ENCODE peak calls at places on chromosomes 1 and 21, in seven cellular contexts. T is lower lobe of right lung, K is lower leg skin, Q is fibroblast of lung, S is tibial nerve, H is cardiac fibroblast, U is dorsolateral prefrontal cortex. B is an unnamed sample.

GRCh38 chr21:42172596-42173483 is 46.1 kb upstream of the ABCG1 start:
- DNase-seq in U (no peak), H (no peak), K (no peak), S (no peak), T (no peak), Q (no peak), B (no peak)

GRCh38 chr1:49297783-49298182 is 521.1 kb upstream of the BEND5 start:
- DNase-seq in K (no peak), H (no peak), U (peak), Q (no peak), T (no peak), S (no peak), B (no peak)

GRCh38 chr1:237154173-237154572 is 112.2 kb downstream of the RYR2 start:
- DNase-seq in H (peak), Q (peak), K (no peak), S (no peak), T (no peak), U (no peak), B (no peak)

GRCh38 chr1:153070243-153070642 is 1.2 kb downstream of the SPRR2B start:
- DNase-seq in U (no peak), K (no peak), H (no peak), Q (no peak), T (no peak), S (no peak), B (no peak)

GRCh38 chr1:67339623-67340343 is 32.1 kb downstream of the IL12RB2 start:
- DNase-seq in U (no peak), T (no peak), H (peak), K (no peak), Q (peak), S (no peak), B (no peak)

GRCh38 chr21:42746593-42747266 is 93.3 kb downstream of the PDE9A start:
- DNase-seq in U (no peak), T (peak), Q (no peak), K (no peak), H (no peak), S (no peak), B (no peak)

GRCh38 chr1:214451591-214451990 is 99.8 kb downstream of the PTPN14 start:
- DNase-seq in S (no peak), T (no peak), H (peak), Q (peak), U (no peak), K (no peak), B (no peak)

GRCh38 chr1:10319750-10320149 is 79.1 kb upstream of the PGD start:
- DNase-seq in U (no peak), H (no peak), S (no peak), K (no peak), Q (no peak), T (no peak), B (no peak)

GRCh38 chr1:24619376-24619775 is 23.7 kb upstream of the SRRM1 start:
- DNase-seq in H (no peak), T (no peak), U (peak), S (no peak), Q (no peak), K (no peak), B (no peak)

GRCh38 chr1:115088115-115088794 is 1.0 kb downstream of the TSPAN2 start:
- DNase-seq in U (no peak), H (no peak), S (no peak), T (no peak), K (no peak), Q (no peak), B (no peak)
- H3K4me3 ChIP-seq in U (no peak), H (no peak), S (peak), T (no peak), K (no peak), Q (no peak), B (no peak)

DNA sequence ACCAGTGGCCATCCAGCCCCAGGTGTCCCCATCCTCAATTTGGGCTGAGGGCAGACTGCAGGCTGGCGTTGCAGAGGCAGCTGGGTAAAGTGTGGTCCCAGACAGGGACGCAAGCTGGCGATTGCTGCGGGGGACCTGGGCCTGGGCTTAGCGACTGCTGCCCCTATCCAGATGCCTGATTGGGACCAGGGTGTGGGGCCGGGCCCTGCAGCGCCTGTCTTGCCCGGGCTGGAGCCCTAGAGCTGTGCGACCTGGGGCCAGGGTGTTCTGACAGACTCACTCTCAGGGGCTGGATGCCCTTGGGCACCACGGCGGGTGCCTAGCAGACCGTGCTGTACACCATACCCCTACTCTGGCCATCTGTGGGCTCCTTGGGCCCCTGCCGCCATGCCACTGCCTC is 16.2 kb upstream of the FAAP20 start:
- DNase-seq in T (no peak), K (no peak), H (no peak), S (no peak), Q (no peak), U (no peak), B (no peak)
- TF ChIP-seq CTCF in T (no peak), K (no peak), H (no peak), S (no peak), Q (no peak), U (no peak), B (no peak)

DNA sequence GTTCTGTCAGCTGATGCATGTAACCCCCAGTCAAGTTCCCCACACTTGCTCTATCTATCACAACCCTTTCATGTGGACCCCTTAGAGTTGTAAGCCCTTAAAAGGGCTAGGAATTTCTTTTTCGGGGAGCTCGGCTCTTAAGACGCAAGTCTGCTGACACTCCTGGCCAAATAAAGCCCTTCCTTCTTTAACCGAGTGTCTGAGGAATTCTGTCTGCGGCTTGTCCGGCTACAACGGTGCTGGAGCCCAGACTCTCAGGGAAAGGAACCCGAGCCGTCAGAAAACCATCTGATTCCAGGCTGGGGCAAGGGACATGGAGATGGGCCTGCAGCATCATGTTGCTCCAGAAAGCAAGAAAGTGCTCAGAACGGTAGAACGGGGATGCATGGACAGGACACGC is 12.2 kb downstream of the ITGB2 start:
- DNase-seq in T (no peak), U (no peak), K (no peak), H (peak), Q (no peak), S (no peak), B (no peak)
- H3K4me3 ChIP-seq in T (no peak), U (no peak), K (no peak), H (no peak), Q (no peak), S (no peak), B (no peak)

DNA sequence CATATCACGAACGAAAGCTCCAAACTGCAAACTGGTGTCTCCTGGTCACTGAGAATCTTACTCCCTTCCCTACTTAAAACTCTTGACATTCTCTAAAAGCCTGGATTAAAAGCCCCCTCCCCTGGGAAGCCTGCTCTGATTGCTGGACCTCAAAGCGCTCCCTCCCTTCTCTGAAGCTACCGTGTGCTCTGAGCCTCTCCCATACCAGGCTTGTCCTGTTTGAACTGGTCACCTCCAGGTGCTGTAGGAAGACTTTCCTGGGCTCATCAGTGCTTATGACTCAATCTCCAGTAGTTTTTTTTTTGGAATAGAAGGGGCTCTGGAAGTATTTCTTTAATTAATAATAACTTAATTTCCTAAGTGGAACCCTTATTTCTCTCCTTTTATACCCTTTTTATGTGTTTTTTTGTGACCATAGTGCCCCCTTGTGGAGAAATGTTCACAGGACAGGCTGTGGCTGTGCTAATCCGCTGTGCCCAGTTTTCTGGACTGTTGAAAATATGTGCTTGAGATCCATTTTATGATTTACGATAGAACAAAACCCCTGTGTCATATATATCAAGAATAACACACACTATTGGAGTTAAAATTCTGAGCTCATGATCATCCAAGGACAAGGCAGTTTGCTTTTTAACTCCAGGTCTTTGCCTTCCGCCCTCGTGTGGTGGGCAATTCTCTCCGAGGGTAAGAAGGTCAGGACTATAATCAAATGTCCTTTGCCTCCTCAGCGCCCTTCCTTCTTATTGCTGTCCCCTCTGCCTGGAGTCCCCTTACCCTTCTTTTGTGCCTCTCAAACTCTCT is 16.9 kb downstream of the MTARC1 start:
- DNase-seq in K (no peak), S (peak), T (no peak), Q (no peak), H (peak), U (no peak), B (no peak)
- TF ChIP-seq CTCF in K (no peak), S (peak), T (peak), Q (peak), H (peak), U (peak), B (peak)